ENCODE peak calls at places on chromosomes 13 and 19, in six cellular contexts. F is IMR-90; W is BJ; N is CD4-positive, CD25-positive, alpha-beta regulatory T cell; O is Peyer's patch; B is heart right ventricle. C is an unnamed sample.

GRCh38 chr13:113049981-113050380 is 55.6 kb upstream of the F7 start:
- DNase-seq in F (no peak), B (peak; percentile 1), O (no peak), W (no peak), N (no peak), C (no peak)

GRCh38 chr13:51614350-51614786 is 30.1 kb downstream of the WDFY2 start:
- DNase-seq in O (no peak), W (no peak), F (no peak), N (peak; percentile 54), B (no peak), C (peak; percentile 37)

GRCh38 chr19:6452899-6453298 is 6.7 kb downstream of the SLC25A23 start:
- DNase-seq in O (no peak), B (no peak), W (no peak), F (no peak), N (no peak), C (no peak)

GRCh38 chr13:96089749-96090239 is at the start of gene HS6ST3:
- DNase-seq in N (no peak), B (peak; percentile 36), O (no peak), W (no peak), F (no peak), C (no peak)

GRCh38 chr13:73945871-73946270 is 188.3 kb downstream of the KLF12 start:
- DNase-seq in O (no peak), B (peak; percentile 49), N (no peak), F (no peak), W (no peak), C (no peak)

GRCh38 chr19:38658462-38659306 is 11.2 kb downstream of the ACTN4 start:
- DNase-seq in F (peak; percentile 100), N (no peak), B (no peak), W (peak; percentile 99), O (no peak), C (peak; percentile 91)

GRCh38 chr13:73273737-73274136 is 214.9 kb downstream of the KLF5 start:
- DNase-seq in F (peak; percentile 89), W (peak; percentile 73), O (no peak), N (no peak), B (no peak), C (no peak)

GRCh38 chr19:38993271-38993670 is 17.7 kb upstream of the FBXO17 start:
- DNase-seq in B (no peak), F (peak; percentile 74), O (no peak), W (no peak), N (no peak), C (peak; percentile 19)

GRCh38 chr19:43474986-43475705 is 9.7 kb upstream of the LYPD3 start:
- DNase-seq in N (peak; percentile 94), F (peak; percentile 97), O (peak; percentile 96), B (peak; percentile 97), W (peak; percentile 53), C (peak; percentile 92)

GRCh38 chr19:5563941-5564612 is 3.7 kb downstream of the TINCR start:
- DNase-seq in F (peak; percentile 37), W (peak; percentile 23), N (no peak), O (no peak), B (no peak), C (no peak)

DNA sequence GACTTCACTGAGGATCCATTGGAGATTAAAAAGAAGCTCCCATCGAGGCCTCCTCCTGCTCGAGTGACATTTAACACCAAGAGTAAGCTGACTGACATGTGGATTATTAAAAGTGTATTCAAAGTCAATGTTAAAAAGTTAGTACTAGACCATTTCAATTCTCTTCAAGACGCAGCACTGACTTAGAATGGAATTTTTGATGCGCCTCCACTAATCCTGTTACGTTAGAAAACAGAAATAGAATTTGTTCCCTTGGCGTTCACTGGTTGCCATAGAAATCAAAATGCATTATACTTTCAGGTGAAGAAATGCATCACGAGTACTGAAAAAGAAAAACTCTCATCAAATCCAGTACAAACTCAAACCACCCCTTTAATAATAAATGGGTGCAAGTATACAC is 42.2 kb downstream of the BRD4 start:
- DNase-seq in O (no peak), W (no peak), B (no peak), N (no peak), F (no peak), C (no peak)
- H3K4me3 ChIP-seq in O (no peak overlapping the region), W (no peak overlapping the region), B (no peak overlapping the region), N (peak overlapping the region; percentile 66), F (no peak overlapping the region), C (no peak overlapping the region)

DNA sequence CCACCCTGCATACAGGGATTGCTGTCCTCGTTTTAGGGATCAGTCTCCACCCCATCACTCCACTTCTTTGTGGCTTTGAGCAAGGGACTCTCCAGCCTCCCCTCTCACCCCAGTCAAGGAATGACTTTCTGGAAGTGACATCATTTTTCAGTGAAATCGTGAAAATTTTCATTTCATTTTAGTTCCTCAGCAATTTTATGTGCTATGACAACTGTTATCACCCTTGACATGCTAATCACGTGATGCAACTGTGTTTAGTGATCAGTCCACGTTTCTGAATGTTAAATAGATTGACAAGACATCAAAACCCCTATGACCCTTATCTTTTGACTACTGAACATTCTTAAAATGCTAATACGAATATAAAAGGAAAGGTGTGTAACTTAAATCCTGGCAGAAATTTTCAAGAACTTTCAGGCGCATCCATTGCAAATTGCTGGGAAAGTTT is 8.0 kb downstream of the C19orf81 start:
- DNase-seq in O (no peak), F (no peak), B (no peak), W (no peak), N (no peak), C (no peak)
- H3K27me3 ChIP-seq in O (no peaks in the 10 kb centered on the region), F (peaks cover 13% of the 10 kb centered on the region), B (peaks cover 81% of the 10 kb centered on the region), W (peaks cover 3% of the 10 kb centered on the region), N (peaks cover 7% of the 10 kb centered on the region), C (no peaks in the 10 kb centered on the region)

DNA sequence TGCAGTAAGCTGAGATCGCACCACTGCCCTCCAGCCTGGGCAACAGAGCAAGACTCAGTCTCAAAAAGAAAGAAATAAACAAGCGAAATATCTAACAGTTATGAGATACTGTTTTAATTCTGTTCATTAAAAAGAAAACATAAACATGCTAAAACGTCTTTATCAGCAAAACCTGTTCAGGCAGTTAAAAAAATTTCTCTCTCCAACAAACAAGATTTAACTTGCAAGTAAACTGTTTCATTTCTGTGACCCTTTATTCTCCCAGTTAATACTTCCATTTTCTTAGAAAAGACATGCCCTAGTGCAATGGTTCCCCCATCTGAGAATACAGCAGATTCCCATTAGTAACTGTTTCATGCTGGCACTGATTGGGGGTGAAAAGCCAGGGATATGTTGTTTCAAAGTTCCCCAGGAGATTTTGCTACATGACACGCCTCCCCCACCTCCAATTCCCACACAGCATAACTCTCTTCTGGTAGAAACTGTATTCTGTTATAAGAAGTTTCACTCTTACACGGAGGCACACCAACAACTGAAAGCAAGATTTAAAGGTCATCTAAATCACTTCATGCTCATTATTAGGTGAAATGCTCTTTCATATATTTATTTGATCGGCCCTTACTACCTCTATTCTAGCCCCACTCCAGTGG is 24.4 kb downstream of the ELF1 start:
- DNase-seq in W (no peak), B (no peak), O (no peak), N (no peak), F (no peak), C (no peak)
- H3K36me3 ChIP-seq in W (peaks cover 1% of the 10 kb centered on the region), B (no peaks in the 10 kb centered on the region), O (no peaks in the 10 kb centered on the region), N (peaks cover 15% of the 10 kb centered on the region), F (no peaks in the 10 kb centered on the region), C (peaks cover 2% of the 10 kb centered on the region)

DNA sequence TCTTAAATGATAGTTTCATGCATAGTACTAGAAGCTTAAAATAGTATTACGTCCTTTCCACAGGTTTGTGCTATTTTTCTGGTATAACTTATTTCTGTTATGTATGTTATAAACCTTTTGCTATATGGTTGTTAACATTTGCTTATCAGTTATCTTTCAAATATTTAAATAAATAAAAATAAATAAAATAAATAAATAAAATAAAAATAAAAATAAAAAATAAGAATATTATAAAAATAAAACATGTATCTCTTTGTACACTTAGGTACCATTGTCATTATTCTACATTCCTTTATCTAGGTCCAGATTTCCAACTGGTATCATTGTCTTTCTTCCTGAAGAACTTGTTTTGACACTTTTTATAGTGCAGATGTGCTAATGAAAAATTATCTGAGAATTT is 1310.4 kb upstream of the SLC10A2 start:
- DNase-seq in B (no peak), W (no peak), N (no peak), F (no peak), O (no peak), C (no peak)
- H3K4me3 ChIP-seq in B (no peak overlapping the region), W (no peak overlapping the region), N (no peak overlapping the region), F (no peak overlapping the region), O (no peak overlapping the region), C (no peak overlapping the region)

GRCh38 chr13:27915301-27916207 is 4.2 kb upstream of the PDX1 start:
- DNase-seq in N (no peak), F (no peak), W (no peak), O (no peak), B (no peak), C (no peak)
- H3K27me3 ChIP-seq in N (peaks cover 25% of the 10 kb centered on the region), F (peaks cover 55% of the 10 kb centered on the region), W (peaks cover 37% of the 10 kb centered on the region), O (no peaks in the 10 kb centered on the region), B (peaks cover 97% of the 10 kb centered on the region), C (peaks cover 26% of the 10 kb centered on the region)

GRCh38 chr19:10808937-10809655 is 26.9 kb downstream of the TMED1 start:
- DNase-seq in F (peak; percentile 21), B (no peak), N (no peak), W (no peak), O (no peak), C (peak; percentile 58)
- H3K36me3 ChIP-seq in F (peaks cover 59% of the 10 kb centered on the region), B (peaks cover 16% of the 10 kb centered on the region), N (peaks cover 43% of the 10 kb centered on the region), W (peaks cover 18% of the 10 kb centered on the region), O (no peaks in the 10 kb centered on the region), C (peaks cover 15% of the 10 kb centered on the region)

GRCh38 chr19:1827566-1828278 is 15.6 kb upstream of the ATP8B3 start:
- DNase-seq in N (no peak), F (no peak), O (no peak), W (no peak), B (no peak), C (no peak)
- H3K4me3 ChIP-seq in N (no peak overlapping the region), F (no peak overlapping the region), O (no peak overlapping the region), W (no peak overlapping the region), B (no peak overlapping the region), C (no peak overlapping the region)

DNA sequence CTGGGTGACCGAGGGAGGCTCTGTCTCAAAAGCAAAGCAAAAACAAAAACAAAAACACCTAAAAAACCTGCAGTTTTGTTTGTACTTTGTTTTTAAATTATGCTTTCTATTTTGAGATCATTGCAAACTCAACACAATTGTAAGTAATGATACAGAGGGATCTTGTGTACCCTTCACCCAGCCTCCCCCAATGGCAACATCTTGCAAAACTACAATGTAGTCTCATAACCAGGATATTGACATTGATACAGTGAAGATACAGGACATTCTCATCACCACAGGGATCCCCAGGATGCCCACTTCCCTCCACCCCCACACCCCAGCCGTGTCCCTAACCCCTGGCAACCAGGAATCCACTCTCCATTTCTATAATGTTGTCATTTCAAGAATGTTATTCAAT is 10.4 kb upstream of the C5AR2 start:
- DNase-seq in B (no peak), W (no peak), O (no peak), N (no peak), F (no peak), C (no peak)
- H3K27me3 ChIP-seq in B (peaks cover 21% of the 10 kb centered on the region), W (peaks cover 2% of the 10 kb centered on the region), O (no peaks in the 10 kb centered on the region), N (no peaks in the 10 kb centered on the region), F (peaks cover 8% of the 10 kb centered on the region), C (no peaks in the 10 kb centered on the region)